ENCODE peak calls at places on chromosomes 12 and 14, in five cellular contexts. One of them, this sample, is unnamed.

GRCh38 chr12:67802723-67803122 is 154.2 kb downstream of the DYRK2 start:
- DNase-seq in neural progenitor cell: no peak
- DNase-seq in PC-3: no peak
- DNase-seq in GM23248: no peak
- DNase-seq in HCT116: no peak
- DNase-seq in this sample: no peak

GRCh38 chr12:41992029-41992428 is 152.6 kb downstream of the GXYLT1 start:
- DNase-seq in GM23248: no peak
- DNase-seq in PC-3: no peak
- DNase-seq in neural progenitor cell: no peak
- DNase-seq in HCT116: no peak
- DNase-seq in this sample: no peak

GRCh38 chr12:111408116-111408440 is 2.4 kb downstream of the SH2B3 start:
- DNase-seq in PC-3: no peak
- DNase-seq in neural progenitor cell: no peak
- DNase-seq in GM23248: peak; percentile 24
- DNase-seq in HCT116: no peak
- DNase-seq in this sample: no peak

GRCh38 chr14:96631621-96632362 is 129.6 kb downstream of the PAPOLA start:
- DNase-seq in HCT116: no peak
- DNase-seq in PC-3: no peak
- DNase-seq in neural progenitor cell: no peak
- DNase-seq in GM23248: no peak
- DNase-seq in this sample: no peak

GRCh38 chr14:22887990-22888378 is 5.0 kb downstream of the REM2 start:
- DNase-seq in PC-3: no peak
- DNase-seq in neural progenitor cell: no peak
- DNase-seq in GM23248: no peak
- DNase-seq in HCT116: no peak
- DNase-seq in this sample: peak; percentile 28

GRCh38 chr12:94763461-94763860 is 113.1 kb upstream of the TMCC3 start:
- DNase-seq in PC-3: no peak
- DNase-seq in HCT116: no peak
- DNase-seq in GM23248: no peak
- DNase-seq in neural progenitor cell: no peak
- DNase-seq in this sample: no peak

GRCh38 chr14:55893695-55894094 is 224.5 kb upstream of the PELI2 start:
- DNase-seq in PC-3: no peak
- DNase-seq in HCT116: no peak
- DNase-seq in GM23248: peak; percentile 23
- DNase-seq in neural progenitor cell: no peak
- DNase-seq in this sample: no peak

GRCh38 chr14:58815781-58816297 is 178.1 kb downstream of the DACT1 start:
- DNase-seq in neural progenitor cell: no peak
- DNase-seq in GM23248: peak; percentile 41
- DNase-seq in PC-3: no peak
- DNase-seq in HCT116: no peak
- DNase-seq in this sample: no peak

GRCh38 chr12:5789469-5789968 is 155.5 kb downstream of the ANO2 start:
- DNase-seq in PC-3: peak; percentile 38
- DNase-seq in HCT116: no peak
- DNase-seq in GM23248: no peak
- DNase-seq in neural progenitor cell: no peak
- DNase-seq in this sample: no peak

GRCh38 chr12:22709292-22709691 is 84.3 kb downstream of the ETNK1 start:
- DNase-seq in GM23248: peak; percentile 20
- DNase-seq in neural progenitor cell: peak; percentile 46
- DNase-seq in HCT116: peak; percentile 26
- DNase-seq in PC-3: peak; percentile 46
- DNase-seq in this sample: peak; percentile 82

GRCh38 chr12:12439636-12440035 is 82.8 kb downstream of the BORCS5 start:
- DNase-seq in PC-3: peak; percentile 88
- DNase-seq in HCT116: no peak
- DNase-seq in GM23248: peak; percentile 37
- DNase-seq in neural progenitor cell: no peak
- DNase-seq in this sample: no peak

GRCh38 chr14:90611936-90612335 is 204.3 kb downstream of the TTC7B start:
- DNase-seq in neural progenitor cell: no peak
- DNase-seq in PC-3: no peak
- DNase-seq in GM23248: no peak
- DNase-seq in HCT116: no peak
- DNase-seq in this sample: no peak

GRCh38 chr14:56150018-56150417 is 31.8 kb downstream of the PELI2 start:
- DNase-seq in neural progenitor cell: no peak
- DNase-seq in GM23248: no peak
- DNase-seq in PC-3: no peak
- DNase-seq in HCT116: no peak
- DNase-seq in this sample: no peak

GRCh38 chr12:63945777-63946176 is 101.3 kb downstream of the SRGAP1 start:
- DNase-seq in neural progenitor cell: no peak
- DNase-seq in HCT116: no peak
- DNase-seq in GM23248: no peak
- DNase-seq in PC-3: no peak
- DNase-seq in this sample: no peak

GRCh38 chr12:28536088-28536487 is 345.8 kb downstream of the CCDC91 start:
- DNase-seq in GM23248: peak; percentile 89
- DNase-seq in HCT116: no peak
- DNase-seq in neural progenitor cell: no peak
- DNase-seq in PC-3: peak; percentile 44
- DNase-seq in this sample: no peak

GRCh38 chr12:108193922-108194321 is 64.8 kb downstream of the WSCD2 start:
- DNase-seq in HCT116: peak; percentile 2
- DNase-seq in PC-3: peak; percentile 36
- DNase-seq in GM23248: peak; percentile 47
- DNase-seq in neural progenitor cell: peak; percentile 70
- DNase-seq in this sample: peak; percentile 29

GRCh38 chr12:14950982-14951746 is 10.2 kb downstream of the ARHGDIB start:
- DNase-seq in PC-3: peak; percentile 74
- DNase-seq in HCT116: peak; percentile 68
- DNase-seq in GM23248: no peak
- DNase-seq in neural progenitor cell: peak; percentile 50
- DNase-seq in this sample: no peak

GRCh38 chr12:52044284-52044983 is 6.8 kb upstream of the NR4A1 start:
- DNase-seq in PC-3: no peak
- DNase-seq in neural progenitor cell: no peak
- DNase-seq in HCT116: no peak
- DNase-seq in GM23248: peak; percentile 94
- DNase-seq in this sample: peak; percentile 0

GRCh38 chr12:52045794-52046199 is 5.4 kb upstream of the NR4A1 start:
- DNase-seq in GM23248: no peak
- DNase-seq in HCT116: no peak
- DNase-seq in neural progenitor cell: no peak
- DNase-seq in PC-3: no peak
- DNase-seq in this sample: no peak

GRCh38 chr12:52041695-52042123 is 9.5 kb upstream of the NR4A1 start:
- DNase-seq in neural progenitor cell: peak; percentile 66
- DNase-seq in PC-3: no peak
- DNase-seq in HCT116: no peak
- DNase-seq in GM23248: peak; percentile 73
- DNase-seq in this sample: peak; percentile 1

GRCh38 chr12:52042706-52043385 is 8.4 kb upstream of the NR4A1 start:
- DNase-seq in GM23248: no peak
- DNase-seq in neural progenitor cell: no peak
- DNase-seq in PC-3: no peak
- DNase-seq in HCT116: no peak
- DNase-seq in this sample: peak; percentile 1

GRCh38 chr12:52043386-52044212 is 7.6 kb upstream of the NR4A1 start:
- DNase-seq in GM23248: peak; percentile 81
- DNase-seq in neural progenitor cell: no peak
- DNase-seq in HCT116: no peak
- DNase-seq in PC-3: no peak
- DNase-seq in this sample: no peak
- TF ChIP-seq EZH2phosphoT487 in GM23248: no peak
- TF ChIP-seq EZH2phosphoT487 in neural progenitor cell: no peak
- TF ChIP-seq EZH2phosphoT487 in HCT116: no peak
- TF ChIP-seq EZH2phosphoT487 in PC-3: no peak
- TF ChIP-seq EZH2phosphoT487 in this sample: no peak

GRCh38 chr12:57888407-57889157 is 42.1 kb upstream of the CTDSP2 start:
- DNase-seq in HCT116: no peak
- DNase-seq in GM23248: peak; percentile 88
- DNase-seq in PC-3: peak; percentile 82
- DNase-seq in neural progenitor cell: peak; percentile 66
- DNase-seq in this sample: peak; percentile 74
- H3K9ac ChIP-seq in HCT116: no peak overlapping the region
- H3K9ac ChIP-seq in GM23248: peak overlapping the region; percentile 80
- H3K9ac ChIP-seq in PC-3: peak overlapping the region; percentile 15
- H3K9ac ChIP-seq in neural progenitor cell: no peak overlapping the region
- H3K9ac ChIP-seq in this sample: peak overlapping the region; percentile 11

GRCh38 chr14:34050606-34051005 is 99.7 kb upstream of the EGLN3 start:
- DNase-seq in neural progenitor cell: no peak
- DNase-seq in GM23248: peak; percentile 25
- DNase-seq in PC-3: peak; percentile 39
- DNase-seq in HCT116: no peak
- DNase-seq in this sample: no peak
- TF ChIP-seq EZH2phosphoT487 in neural progenitor cell: no peak
- TF ChIP-seq EZH2phosphoT487 in GM23248: no peak
- TF ChIP-seq EZH2phosphoT487 in PC-3: no peak
- TF ChIP-seq EZH2phosphoT487 in HCT116: no peak
- TF ChIP-seq EZH2phosphoT487 in this sample: no peak

GRCh38 chr12:120580787-120581723 is at the start of gene POP5:
- DNase-seq in HCT116: peak; percentile 96
- DNase-seq in GM23248: peak; percentile 100
- DNase-seq in PC-3: peak; percentile 100
- DNase-seq in neural progenitor cell: peak; percentile 100
- DNase-seq in this sample: peak; percentile 95

GRCh38 chr12:120579179-120579578 is 2.0 kb downstream of the POP5 start:
- DNase-seq in neural progenitor cell: no peak
- DNase-seq in PC-3: no peak
- DNase-seq in HCT116: no peak
- DNase-seq in GM23248: no peak
- DNase-seq in this sample: no peak

GRCh38 chr12:120583478-120584030 is 2.4 kb upstream of the POP5 start:
- DNase-seq in PC-3: peak; percentile 87
- DNase-seq in HCT116: peak; percentile 34
- DNase-seq in GM23248: peak; percentile 85
- DNase-seq in neural progenitor cell: peak; percentile 85
- DNase-seq in this sample: peak; percentile 53

GRCh38 chr12:120584343-120585149 is 3.3 kb upstream of the POP5 start:
- DNase-seq in HCT116: peak; percentile 13
- DNase-seq in PC-3: peak; percentile 77
- DNase-seq in GM23248: peak; percentile 58
- DNase-seq in neural progenitor cell: peak; percentile 88
- DNase-seq in this sample: peak; percentile 49

DNA sequence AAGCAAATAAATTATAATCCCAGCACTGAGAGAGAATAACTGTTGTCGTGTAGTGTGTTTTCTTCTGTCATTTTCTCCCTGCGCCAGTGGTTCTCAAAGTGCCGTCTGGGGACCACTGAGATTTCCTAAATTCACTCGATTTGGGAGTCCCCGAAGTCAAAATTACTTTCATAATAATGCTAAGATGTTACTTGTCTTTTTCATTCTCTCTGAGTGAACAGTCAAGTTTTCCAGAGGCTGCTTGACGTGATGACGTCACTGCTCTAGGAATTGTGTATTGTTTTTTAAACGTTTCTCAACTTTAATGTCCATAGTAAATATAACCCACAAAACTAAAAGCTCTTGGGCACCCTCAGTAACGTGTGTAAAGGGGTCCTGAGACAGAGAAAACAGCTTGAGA is 796 bp upstream of the POP5 start:
- DNase-seq in GM23248: peak; percentile 84
- DNase-seq in HCT116: no peak
- DNase-seq in neural progenitor cell: no peak
- DNase-seq in PC-3: peak; percentile 25
- DNase-seq in this sample: no peak
- H3K9ac ChIP-seq in GM23248: peak overlapping the region; percentile 66
- H3K9ac ChIP-seq in HCT116: peak overlapping the region; percentile 77
- H3K9ac ChIP-seq in neural progenitor cell: no peak overlapping the region
- H3K9ac ChIP-seq in PC-3: peak overlapping the region; percentile 52
- H3K9ac ChIP-seq in this sample: peak overlapping the region; percentile 43

DNA sequence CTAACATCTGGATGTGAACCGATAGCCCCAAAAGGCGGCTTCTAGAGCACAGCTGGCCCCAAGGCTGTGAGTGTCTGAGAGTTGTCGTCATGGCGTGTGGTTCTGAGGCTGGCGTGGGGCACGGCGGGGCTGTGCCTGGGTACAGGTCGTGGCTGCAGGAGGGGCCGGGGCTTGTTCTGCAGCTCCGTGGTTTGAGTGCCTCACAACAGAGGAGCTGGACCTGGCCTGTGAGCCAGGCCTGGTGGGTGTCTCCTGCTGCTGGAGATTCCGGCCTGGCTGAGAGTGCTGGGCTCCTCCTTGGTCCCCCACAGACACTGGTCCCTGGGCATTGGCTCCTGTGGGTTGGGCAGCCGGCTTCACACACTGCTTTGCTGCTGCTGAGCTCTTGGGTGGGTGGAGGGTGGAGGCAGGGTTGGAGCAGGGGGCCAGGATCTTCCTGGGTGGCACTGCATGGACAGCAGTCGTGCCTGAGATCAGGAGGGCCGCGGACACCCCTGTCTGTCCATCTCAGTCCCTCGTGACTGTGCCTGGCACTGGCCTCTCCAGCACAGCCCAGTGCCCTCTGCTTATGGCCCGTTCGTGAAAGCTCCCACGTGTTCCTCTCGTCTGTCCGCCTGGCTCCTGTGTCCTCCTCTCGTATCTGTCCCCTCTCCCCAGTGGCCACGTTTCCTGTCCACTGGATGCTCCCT is 31.8 kb upstream of the TEX22 start:
- DNase-seq in HCT116: no peak
- DNase-seq in PC-3: no peak
- DNase-seq in GM23248: no peak
- DNase-seq in neural progenitor cell: no peak
- DNase-seq in this sample: no peak
- TF ChIP-seq EZH2phosphoT487 in HCT116: no peak
- TF ChIP-seq EZH2phosphoT487 in PC-3: no peak
- TF ChIP-seq EZH2phosphoT487 in GM23248: no peak
- TF ChIP-seq EZH2phosphoT487 in neural progenitor cell: no peak
- TF ChIP-seq EZH2phosphoT487 in this sample: no peak